ENCODE peak calls at places on chromosomes 11 and 22, in four cellular contexts. One of them, this sample, is unnamed.
A peak's percentile ranks its signal among the peaks of the same experiment; 100 is the strongest.

GRCh38 chr22:36928826-36929535 is 15.6 kb downstream of the CSF2RB start:
- DNase-seq in activated naive CD8-positive, alpha-beta T cell treated with anti-CD3 and anti-CD28 coated beads, Interleukin-2, amount 50 U/mL, for 24 hours: no peak
- DNase-seq in OCI-LY7: no peak
- DNase-seq in activated CD4-positive, alpha-beta T cell treated with anti-CD3 and anti-CD28 coated beads, Interleukin-2, amount 50 U/mL, for 24 hours: no peak
- DNase-seq in this sample: no peak

GRCh38 chr11:90220391-90220790 is 2.5 kb downstream of the CHORDC1 start:
- DNase-seq in activated naive CD8-positive, alpha-beta T cell treated with anti-CD3 and anti-CD28 coated beads, Interleukin-2, amount 50 U/mL, for 24 hours: no peak
- DNase-seq in OCI-LY7: no peak
- DNase-seq in activated CD4-positive, alpha-beta T cell treated with anti-CD3 and anti-CD28 coated beads, Interleukin-2, amount 50 U/mL, for 24 hours: no peak
- DNase-seq in this sample: peak; percentile 55

GRCh38 chr11:26842458-26842841 is 120.6 kb upstream of the SLC5A12 start:
- DNase-seq in activated naive CD8-positive, alpha-beta T cell treated with anti-CD3 and anti-CD28 coated beads, Interleukin-2, amount 50 U/mL, for 24 hours: no peak
- DNase-seq in OCI-LY7: no peak
- DNase-seq in activated CD4-positive, alpha-beta T cell treated with anti-CD3 and anti-CD28 coated beads, Interleukin-2, amount 50 U/mL, for 24 hours: no peak
- DNase-seq in this sample: no peak

GRCh38 chr11:134033696-134034491 is 35.0 kb upstream of the JAM3 start:
- DNase-seq in activated naive CD8-positive, alpha-beta T cell treated with anti-CD3 and anti-CD28 coated beads, Interleukin-2, amount 50 U/mL, for 24 hours: peak; percentile 71
- DNase-seq in OCI-LY7: no peak
- DNase-seq in activated CD4-positive, alpha-beta T cell treated with anti-CD3 and anti-CD28 coated beads, Interleukin-2, amount 50 U/mL, for 24 hours: peak; percentile 55
- DNase-seq in this sample: peak; percentile 87

GRCh38 chr11:1966531-1966930 is 19.4 kb downstream of the MRPL23 start:
- DNase-seq in activated naive CD8-positive, alpha-beta T cell treated with anti-CD3 and anti-CD28 coated beads, Interleukin-2, amount 50 U/mL, for 24 hours: no peak
- DNase-seq in OCI-LY7: no peak
- DNase-seq in activated CD4-positive, alpha-beta T cell treated with anti-CD3 and anti-CD28 coated beads, Interleukin-2, amount 50 U/mL, for 24 hours: no peak
- DNase-seq in this sample: no peak

GRCh38 chr11:57567512-57568329 is at the start of gene UBE2L6:
- DNase-seq in activated naive CD8-positive, alpha-beta T cell treated with anti-CD3 and anti-CD28 coated beads, Interleukin-2, amount 50 U/mL, for 24 hours: peak; percentile 70
- DNase-seq in OCI-LY7: peak; percentile 84
- DNase-seq in activated CD4-positive, alpha-beta T cell treated with anti-CD3 and anti-CD28 coated beads, Interleukin-2, amount 50 U/mL, for 24 hours: peak; percentile 38
- DNase-seq in this sample: peak; percentile 54

GRCh38 chr11:6623391-6624363 is 4.5 kb upstream of the TPP1 start:
- DNase-seq in activated naive CD8-positive, alpha-beta T cell treated with anti-CD3 and anti-CD28 coated beads, Interleukin-2, amount 50 U/mL, for 24 hours: no peak
- DNase-seq in OCI-LY7: no peak
- DNase-seq in activated CD4-positive, alpha-beta T cell treated with anti-CD3 and anti-CD28 coated beads, Interleukin-2, amount 50 U/mL, for 24 hours: no peak
- DNase-seq in this sample: no peak

GRCh38 chr22:27416553-27417427 is 384.8 kb downstream of the MN1 start:
- DNase-seq in activated naive CD8-positive, alpha-beta T cell treated with anti-CD3 and anti-CD28 coated beads, Interleukin-2, amount 50 U/mL, for 24 hours: no peak
- DNase-seq in OCI-LY7: no peak
- DNase-seq in activated CD4-positive, alpha-beta T cell treated with anti-CD3 and anti-CD28 coated beads, Interleukin-2, amount 50 U/mL, for 24 hours: no peak
- DNase-seq in this sample: peak; percentile 75

GRCh38 chr11:65307298-65308229 is 7.1 kb upstream of the CDC42EP2 start:
- DNase-seq in activated naive CD8-positive, alpha-beta T cell treated with anti-CD3 and anti-CD28 coated beads, Interleukin-2, amount 50 U/mL, for 24 hours: no peak
- DNase-seq in OCI-LY7: no peak
- DNase-seq in activated CD4-positive, alpha-beta T cell treated with anti-CD3 and anti-CD28 coated beads, Interleukin-2, amount 50 U/mL, for 24 hours: no peak
- DNase-seq in this sample: peak; percentile 51

GRCh38 chr11:33885338-33886005 is 6.4 kb downstream of the LMO2 start:
- DNase-seq in activated naive CD8-positive, alpha-beta T cell treated with anti-CD3 and anti-CD28 coated beads, Interleukin-2, amount 50 U/mL, for 24 hours: no peak
- DNase-seq in OCI-LY7: no peak
- DNase-seq in activated CD4-positive, alpha-beta T cell treated with anti-CD3 and anti-CD28 coated beads, Interleukin-2, amount 50 U/mL, for 24 hours: no peak
- DNase-seq in this sample: no peak

GRCh38 chr22:26079009-26079408 is 90.3 kb upstream of the SEZ6L start:
- DNase-seq in activated naive CD8-positive, alpha-beta T cell treated with anti-CD3 and anti-CD28 coated beads, Interleukin-2, amount 50 U/mL, for 24 hours: no peak
- DNase-seq in OCI-LY7: no peak
- DNase-seq in activated CD4-positive, alpha-beta T cell treated with anti-CD3 and anti-CD28 coated beads, Interleukin-2, amount 50 U/mL, for 24 hours: no peak
- DNase-seq in this sample: no peak

GRCh38 chr22:38144025-38144405 is 33.5 kb upstream of the BAIAP2L2 start:
- DNase-seq in activated naive CD8-positive, alpha-beta T cell treated with anti-CD3 and anti-CD28 coated beads, Interleukin-2, amount 50 U/mL, for 24 hours: no peak
- DNase-seq in OCI-LY7: no peak
- DNase-seq in activated CD4-positive, alpha-beta T cell treated with anti-CD3 and anti-CD28 coated beads, Interleukin-2, amount 50 U/mL, for 24 hours: no peak
- DNase-seq in this sample: peak; percentile 44

GRCh38 chr11:45847908-45848316 is 637 bp downstream of the CRY2 start:
- DNase-seq in activated naive CD8-positive, alpha-beta T cell treated with anti-CD3 and anti-CD28 coated beads, Interleukin-2, amount 50 U/mL, for 24 hours: peak; percentile 43
- DNase-seq in OCI-LY7: peak; percentile 69
- DNase-seq in activated CD4-positive, alpha-beta T cell treated with anti-CD3 and anti-CD28 coated beads, Interleukin-2, amount 50 U/mL, for 24 hours: peak; percentile 5
- DNase-seq in this sample: peak; percentile 71

GRCh38 chr11:2769779-2770555 is 70.2 kb upstream of the KCNQ1OT1 start:
- DNase-seq in activated naive CD8-positive, alpha-beta T cell treated with anti-CD3 and anti-CD28 coated beads, Interleukin-2, amount 50 U/mL, for 24 hours: no peak
- DNase-seq in OCI-LY7: no peak
- DNase-seq in activated CD4-positive, alpha-beta T cell treated with anti-CD3 and anti-CD28 coated beads, Interleukin-2, amount 50 U/mL, for 24 hours: no peak
- DNase-seq in this sample: no peak

GRCh38 chr22:39091136-39092081 is 5.6 kb upstream of the APOBEC3H start:
- DNase-seq in activated naive CD8-positive, alpha-beta T cell treated with anti-CD3 and anti-CD28 coated beads, Interleukin-2, amount 50 U/mL, for 24 hours: peak; percentile 37
- DNase-seq in OCI-LY7: no peak
- DNase-seq in activated CD4-positive, alpha-beta T cell treated with anti-CD3 and anti-CD28 coated beads, Interleukin-2, amount 50 U/mL, for 24 hours: no peak
- DNase-seq in this sample: no peak

GRCh38 chr11:112661571-112661970 is 299.6 kb upstream of the NCAM1 start:
- DNase-seq in activated naive CD8-positive, alpha-beta T cell treated with anti-CD3 and anti-CD28 coated beads, Interleukin-2, amount 50 U/mL, for 24 hours: no peak
- DNase-seq in OCI-LY7: no peak
- DNase-seq in activated CD4-positive, alpha-beta T cell treated with anti-CD3 and anti-CD28 coated beads, Interleukin-2, amount 50 U/mL, for 24 hours: no peak
- DNase-seq in this sample: no peak

GRCh38 chr11:129767827-129768226 is 47.8 kb upstream of the TMEM45B start:
- DNase-seq in activated naive CD8-positive, alpha-beta T cell treated with anti-CD3 and anti-CD28 coated beads, Interleukin-2, amount 50 U/mL, for 24 hours: no peak
- DNase-seq in OCI-LY7: no peak
- DNase-seq in activated CD4-positive, alpha-beta T cell treated with anti-CD3 and anti-CD28 coated beads, Interleukin-2, amount 50 U/mL, for 24 hours: no peak
- DNase-seq in this sample: no peak

GRCh38 chr11:8777907-8778767 is 95.5 kb downstream of the RPL27A start:
- DNase-seq in activated naive CD8-positive, alpha-beta T cell treated with anti-CD3 and anti-CD28 coated beads, Interleukin-2, amount 50 U/mL, for 24 hours: no peak
- DNase-seq in OCI-LY7: peak; percentile 5
- DNase-seq in activated CD4-positive, alpha-beta T cell treated with anti-CD3 and anti-CD28 coated beads, Interleukin-2, amount 50 U/mL, for 24 hours: no peak
- DNase-seq in this sample: no peak

GRCh38 chr11:69471329-69472052 is 10.0 kb upstream of the LINC01488 start:
- DNase-seq in activated naive CD8-positive, alpha-beta T cell treated with anti-CD3 and anti-CD28 coated beads, Interleukin-2, amount 50 U/mL, for 24 hours: no peak
- DNase-seq in OCI-LY7: no peak
- DNase-seq in activated CD4-positive, alpha-beta T cell treated with anti-CD3 and anti-CD28 coated beads, Interleukin-2, amount 50 U/mL, for 24 hours: no peak
- DNase-seq in this sample: no peak

GRCh38 chr22:41274856-41275255 is 11.1 kb downstream of the RANGAP1 start:
- DNase-seq in activated naive CD8-positive, alpha-beta T cell treated with anti-CD3 and anti-CD28 coated beads, Interleukin-2, amount 50 U/mL, for 24 hours: no peak
- DNase-seq in OCI-LY7: no peak
- DNase-seq in activated CD4-positive, alpha-beta T cell treated with anti-CD3 and anti-CD28 coated beads, Interleukin-2, amount 50 U/mL, for 24 hours: no peak
- DNase-seq in this sample: no peak

GRCh38 chr22:22410121-22410520 is 98.4 kb downstream of the ZNF280B start:
- DNase-seq in activated naive CD8-positive, alpha-beta T cell treated with anti-CD3 and anti-CD28 coated beads, Interleukin-2, amount 50 U/mL, for 24 hours: peak; percentile 18
- DNase-seq in OCI-LY7: peak; percentile 92
- DNase-seq in activated CD4-positive, alpha-beta T cell treated with anti-CD3 and anti-CD28 coated beads, Interleukin-2, amount 50 U/mL, for 24 hours: no peak
- DNase-seq in this sample: no peak

GRCh38 chr11:119693253-119693815 is 35.7 kb downstream of the NECTIN1 start:
- DNase-seq in activated naive CD8-positive, alpha-beta T cell treated with anti-CD3 and anti-CD28 coated beads, Interleukin-2, amount 50 U/mL, for 24 hours: no peak
- DNase-seq in OCI-LY7: no peak
- DNase-seq in activated CD4-positive, alpha-beta T cell treated with anti-CD3 and anti-CD28 coated beads, Interleukin-2, amount 50 U/mL, for 24 hours: no peak
- DNase-seq in this sample: no peak

GRCh38 chr22:42080287-42080686 is 787 bp downstream of the SMDT1 start:
- DNase-seq in activated naive CD8-positive, alpha-beta T cell treated with anti-CD3 and anti-CD28 coated beads, Interleukin-2, amount 50 U/mL, for 24 hours: no peak
- DNase-seq in OCI-LY7: no peak
- DNase-seq in activated CD4-positive, alpha-beta T cell treated with anti-CD3 and anti-CD28 coated beads, Interleukin-2, amount 50 U/mL, for 24 hours: no peak
- DNase-seq in this sample: peak; percentile 52

GRCh38 chr22:22045576-22046335 is 63.2 kb upstream of the TOP3B start:
- DNase-seq in activated naive CD8-positive, alpha-beta T cell treated with anti-CD3 and anti-CD28 coated beads, Interleukin-2, amount 50 U/mL, for 24 hours: no peak
- DNase-seq in OCI-LY7: peak; percentile 74
- DNase-seq in activated CD4-positive, alpha-beta T cell treated with anti-CD3 and anti-CD28 coated beads, Interleukin-2, amount 50 U/mL, for 24 hours: no peak
- DNase-seq in this sample: no peak

GRCh38 chr11:132289590-132290256 is 919.3 kb downstream of the NTM start:
- DNase-seq in activated naive CD8-positive, alpha-beta T cell treated with anti-CD3 and anti-CD28 coated beads, Interleukin-2, amount 50 U/mL, for 24 hours: no peak
- DNase-seq in OCI-LY7: no peak
- DNase-seq in activated CD4-positive, alpha-beta T cell treated with anti-CD3 and anti-CD28 coated beads, Interleukin-2, amount 50 U/mL, for 24 hours: no peak
- DNase-seq in this sample: no peak

GRCh38 chr22:26669060-26669481 is 11.7 kb downstream of the MIAT start:
- DNase-seq in activated naive CD8-positive, alpha-beta T cell treated with anti-CD3 and anti-CD28 coated beads, Interleukin-2, amount 50 U/mL, for 24 hours: peak; percentile 43
- DNase-seq in OCI-LY7: peak; percentile 59
- DNase-seq in activated CD4-positive, alpha-beta T cell treated with anti-CD3 and anti-CD28 coated beads, Interleukin-2, amount 50 U/mL, for 24 hours: no peak
- DNase-seq in this sample: peak; percentile 67

GRCh38 chr11:120272303-120272702 is 32.4 kb downstream of the POU2F3 start:
- DNase-seq in activated naive CD8-positive, alpha-beta T cell treated with anti-CD3 and anti-CD28 coated beads, Interleukin-2, amount 50 U/mL, for 24 hours: no peak
- DNase-seq in OCI-LY7: no peak
- DNase-seq in activated CD4-positive, alpha-beta T cell treated with anti-CD3 and anti-CD28 coated beads, Interleukin-2, amount 50 U/mL, for 24 hours: no peak
- DNase-seq in this sample: peak; percentile 82

GRCh38 chr11:34495724-34496377 is 17.7 kb downstream of the ELF5 start:
- DNase-seq in activated naive CD8-positive, alpha-beta T cell treated with anti-CD3 and anti-CD28 coated beads, Interleukin-2, amount 50 U/mL, for 24 hours: no peak
- DNase-seq in OCI-LY7: no peak
- DNase-seq in activated CD4-positive, alpha-beta T cell treated with anti-CD3 and anti-CD28 coated beads, Interleukin-2, amount 50 U/mL, for 24 hours: no peak
- DNase-seq in this sample: peak; percentile 48

GRCh38 chr11:72228229-72228843 is 3.8 kb downstream of the INPPL1 start:
- DNase-seq in activated naive CD8-positive, alpha-beta T cell treated with anti-CD3 and anti-CD28 coated beads, Interleukin-2, amount 50 U/mL, for 24 hours: no peak
- DNase-seq in OCI-LY7: no peak
- DNase-seq in activated CD4-positive, alpha-beta T cell treated with anti-CD3 and anti-CD28 coated beads, Interleukin-2, amount 50 U/mL, for 24 hours: no peak
- DNase-seq in this sample: no peak

GRCh38 chr22:47394504-47395440 is 632.3 kb downstream of the TBC1D22A start:
- DNase-seq in activated naive CD8-positive, alpha-beta T cell treated with anti-CD3 and anti-CD28 coated beads, Interleukin-2, amount 50 U/mL, for 24 hours: no peak
- DNase-seq in OCI-LY7: no peak
- DNase-seq in activated CD4-positive, alpha-beta T cell treated with anti-CD3 and anti-CD28 coated beads, Interleukin-2, amount 50 U/mL, for 24 hours: no peak
- DNase-seq in this sample: no peak

GRCh38 chr11:33978376-33978775 is 73.2 kb upstream of the CAPRIN1 start:
- DNase-seq in activated naive CD8-positive, alpha-beta T cell treated with anti-CD3 and anti-CD28 coated beads, Interleukin-2, amount 50 U/mL, for 24 hours: no peak
- DNase-seq in OCI-LY7: no peak
- DNase-seq in activated CD4-positive, alpha-beta T cell treated with anti-CD3 and anti-CD28 coated beads, Interleukin-2, amount 50 U/mL, for 24 hours: no peak
- DNase-seq in this sample: no peak